ENCODE peak calls at places on chromosomes 16 and 17, in eight cellular contexts. Q, J, A, B, K, N, I and O are unnamed samples. For H3K9me3 and H3K36me3, the result is how much of the 10 kb centered on the place peaks cover.

GRCh38 chr17:39239640-39240314 is 14.0 kb upstream of the STAC2 start:
- DNase-seq in Q (no peak), J (peak), A (no peak), B (no peak), K (peak), N (no peak), I (no peak), O (no peak)

GRCh38 chr16:2586241-2586640 is 48.4 kb downstream of the PDPK1 start:
- DNase-seq in Q (no peak), J (peak), A (peak), B (peak), K (no peak), N (no peak), I (no peak), O (no peak)

GRCh38 chr17:80432350-80432955 is 17.5 kb downstream of the ENDOV start:
- DNase-seq in Q (no peak), J (no peak), A (no peak), B (peak), K (no peak), N (no peak), I (no peak), O (no peak)

GRCh38 chr16:10180771-10181163 is 1.5 kb downstream of the GRIN2A start:
- DNase-seq in Q (no peak), J (peak), A (no peak), B (peak), K (no peak), N (peak), I (peak), O (no peak)

GRCh38 chr17:74430706-74431567 is 951 bp upstream of the GPRC5C start:
- DNase-seq in Q (peak), J (peak), A (peak), B (peak), K (peak), N (peak), I (peak), O (peak)

GRCh38 chr16:12639044-12639443 is 164.6 kb downstream of the CPPED1 start:
- DNase-seq in Q (no peak), J (no peak), A (no peak), B (no peak), K (no peak), N (no peak), I (no peak), O (peak)

GRCh38 chr16:89027281-89027680 is 50.3 kb upstream of the CBFA2T3 start:
- DNase-seq in Q (no peak), J (no peak), A (no peak), B (no peak), K (no peak), N (no peak), I (no peak), O (no peak)

GRCh38 chr17:28252436-28252835 is 66.6 kb upstream of the TMEM97 start:
- DNase-seq in Q (no peak), J (no peak), A (no peak), B (no peak), K (no peak), N (no peak), I (no peak), O (peak)

GRCh38 chr17:72613411-72614292 is 478.8 kb downstream of the SLC39A11 start:
- DNase-seq in Q (no peak), J (no peak), A (no peak), B (no peak), K (no peak), N (no peak), I (no peak), O (peak)

GRCh38 chr16:47986031-47986430 is 169.8 kb downstream of the ABCC12 start:
- DNase-seq in Q (no peak), J (no peak), A (no peak), B (no peak), K (no peak), N (no peak), I (no peak), O (no peak)

GRCh38 chr17:160336-160735 is 21.1 kb downstream of the DOC2B start:
- DNase-seq in Q (no peak), J (no peak), A (no peak), B (no peak), K (no peak), N (no peak), I (no peak), O (no peak)

GRCh38 chr16:1037023-1037933 is 35.3 kb upstream of the SSTR5 start:
- DNase-seq in Q (no peak), J (no peak), A (no peak), B (no peak), K (no peak), N (no peak), I (no peak), O (peak)

GRCh38 chr17:58865301-58865700 is 109.6 kb downstream of the PPM1E start:
- DNase-seq in Q (no peak), J (no peak), A (no peak), B (no peak), K (no peak), N (no peak), I (no peak), O (no peak)

GRCh38 chr16:87404764-87405625 is 12.9 kb downstream of the MAP1LC3B start:
- DNase-seq in Q (no peak), J (no peak), A (peak), B (no peak), K (no peak), N (no peak), I (peak), O (no peak)

GRCh38 chr17:34547453-34548063 is 31.8 kb upstream of the TMEM132E start:
- DNase-seq in Q (no peak), J (no peak), A (no peak), B (no peak), K (no peak), N (no peak), I (no peak), O (no peak)

GRCh38 chr16:11084484-11085024 is 140.2 kb downstream of the CLEC16A start:
- DNase-seq in Q (no peak), J (no peak), A (no peak), B (no peak), K (peak), N (no peak), I (no peak), O (peak)

GRCh38 chr17:48153711-48154642 is 46.4 kb downstream of the SNX11 start:
- DNase-seq in Q (no peak), J (peak), A (no peak), B (no peak), K (peak), N (no peak), I (no peak), O (peak)

GRCh38 chr16:397736-398332 is 835 bp downstream of the NME4 start:
- DNase-seq in Q (peak), J (peak), A (peak), B (peak), K (peak), N (peak), I (peak), O (peak)

GRCh38 chr16:84821728-84822676 is 2.2 kb downstream of the CRISPLD2 start:
- DNase-seq in Q (no peak), J (no peak), A (no peak), B (no peak), K (no peak), N (peak), I (no peak), O (no peak)
- H3K4me3 ChIP-seq in Q (peak), J (no peak), A (peak), B (no peak), K (no peak), N (peak), I (peak), O (no peak)

DNA sequence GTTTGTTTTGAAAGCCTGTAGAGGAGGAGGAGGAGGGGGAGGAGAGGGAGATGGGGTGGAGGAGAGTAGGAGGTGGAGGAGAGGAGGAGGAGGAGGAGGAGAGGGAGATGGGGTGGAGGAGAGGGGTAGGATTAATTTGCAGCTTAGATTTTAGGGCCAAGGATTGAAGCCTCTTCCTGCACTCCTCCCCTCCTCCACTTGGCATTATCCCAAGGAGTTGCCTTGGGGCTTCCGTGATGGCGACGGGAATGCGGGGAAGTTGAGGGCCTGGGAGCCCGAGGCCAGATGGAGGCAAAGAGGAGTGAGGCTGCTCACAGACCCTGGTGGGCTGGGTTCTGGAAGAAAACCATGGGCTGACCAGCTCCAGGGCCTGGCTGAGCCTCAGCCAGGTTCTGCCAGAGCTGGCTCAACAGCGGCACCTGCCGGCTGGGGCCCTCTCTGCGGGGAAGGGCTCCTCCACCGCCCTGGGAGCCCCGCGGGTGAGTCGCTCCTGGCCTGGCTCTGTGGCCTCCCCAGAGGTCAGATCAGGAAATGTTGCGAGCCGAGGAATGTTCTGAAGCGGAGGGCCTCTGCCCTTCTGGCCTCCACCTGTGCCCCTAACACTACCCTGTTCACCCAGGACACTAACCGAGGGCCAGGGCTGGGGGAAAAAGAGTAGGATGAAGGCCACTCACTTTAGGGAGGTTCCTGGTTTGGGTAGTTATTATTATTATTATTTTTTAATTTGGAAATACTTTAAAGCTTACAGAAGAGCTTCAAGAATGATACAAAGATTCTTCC is 23.9 kb upstream of the FMNL1 start:
- DNase-seq in Q (peak), J (peak), A (peak), B (peak), K (peak), N (peak), I (peak), O (peak)
- H3K9me3 ChIP-seq in Q (under half), J (under half), A (under half), B (under half), K (under half), N (under half), I (under half), O (under half)

GRCh38 chr17:2965621-2966275 is 97.7 kb downstream of the OR1D5 start:
- DNase-seq in Q (no peak), J (no peak), A (no peak), B (no peak), K (peak), N (no peak), I (no peak), O (peak)

GRCh38 chr17:2963332-2964027 is 99.9 kb downstream of the OR1D5 start:
- DNase-seq in Q (no peak), J (no peak), A (no peak), B (no peak), K (no peak), N (no peak), I (no peak), O (no peak)

GRCh38 chr17:2964028-2964356 is 99.4 kb downstream of the OR1D5 start:
- DNase-seq in Q (no peak), J (no peak), A (no peak), B (no peak), K (no peak), N (no peak), I (no peak), O (no peak)

GRCh38 chr17:2964370-2964769 is 99.0 kb downstream of the OR1D5 start:
- DNase-seq in Q (no peak), J (no peak), A (no peak), B (no peak), K (no peak), N (no peak), I (no peak), O (no peak)

DNA sequence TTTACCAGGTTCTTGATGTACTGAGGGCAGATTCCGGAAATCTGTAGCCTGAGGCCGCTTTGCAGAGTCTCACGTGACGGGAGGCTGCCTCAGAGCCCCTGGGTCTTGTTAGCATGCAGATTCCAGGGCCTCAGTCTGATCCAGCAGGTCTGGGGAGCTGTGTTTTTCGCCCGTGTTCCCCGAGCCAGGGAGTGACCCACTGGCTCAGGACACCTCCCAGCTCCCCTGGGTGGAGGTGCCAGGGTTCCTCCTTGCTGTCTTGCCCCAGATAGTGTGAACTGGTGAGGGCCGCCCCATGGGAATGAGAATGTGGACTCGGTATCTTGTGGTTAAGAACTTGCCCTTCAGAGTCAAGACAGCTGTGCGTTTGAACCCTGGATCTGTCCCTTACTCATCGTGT is 98.6 kb downstream of the OR1D5 start:
- DNase-seq in Q (no peak), J (no peak), A (no peak), B (no peak), K (no peak), N (no peak), I (no peak), O (no peak)
- H3K36me3 ChIP-seq in Q (under half), J (under half), A (under half), B (under half), K (under half), N (under half), I (under half), O (under half)

DNA sequence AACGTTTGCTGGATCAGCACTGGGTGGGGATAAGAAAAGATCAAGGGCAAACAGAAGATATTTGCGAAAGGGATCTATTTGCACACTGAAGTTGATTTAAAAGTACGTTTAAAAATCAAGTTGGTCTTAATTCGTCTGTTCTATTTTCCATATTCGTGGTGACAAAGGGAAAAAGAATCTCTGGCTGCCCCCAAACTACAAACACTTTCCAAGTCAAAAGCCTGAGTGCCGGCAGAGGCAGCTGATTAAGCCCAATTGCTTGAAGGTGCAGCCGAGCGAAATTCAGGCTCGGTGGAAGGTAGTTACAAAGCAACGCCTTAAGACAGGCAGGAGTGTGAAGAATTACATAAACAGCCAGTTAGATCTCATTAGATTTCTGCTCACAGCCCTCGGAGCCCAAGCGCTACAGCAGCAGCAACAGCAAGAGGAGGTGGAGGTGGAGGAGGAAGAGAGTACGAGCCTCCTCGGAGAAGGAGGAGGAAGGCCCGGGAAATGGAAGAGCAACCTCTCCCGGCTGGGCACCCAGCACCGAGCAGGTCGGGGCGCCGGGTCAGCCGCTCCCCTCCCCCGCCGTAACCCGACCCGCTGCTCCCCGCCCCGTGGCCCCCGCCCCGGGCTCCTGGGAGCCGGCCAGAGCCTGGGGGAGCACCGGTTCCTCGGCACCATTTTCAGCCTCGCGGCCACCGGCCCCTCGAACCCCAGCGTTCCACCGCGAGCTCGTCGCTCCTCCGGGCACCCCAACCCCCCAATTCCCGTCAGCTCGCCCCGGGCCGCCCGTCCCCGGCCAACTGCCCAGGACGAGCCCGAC is 890 bp downstream of the TOB1 start:
- DNase-seq in Q (no peak), J (peak), A (peak), B (peak), K (peak), N (peak), I (peak), O (peak)
- H3K4me3 ChIP-seq in Q (peak), J (peak), A (peak), B (peak), K (peak), N (peak), I (peak), O (peak)

GRCh38 chr16:79434771-79435170 is 165.8 kb downstream of the MAF start:
- DNase-seq in Q (no peak), J (no peak), A (no peak), B (no peak), K (no peak), N (no peak), I (no peak), O (no peak)
- H3K9me3 ChIP-seq in Q (under half), J (under half), A (under half), B (under half), K (under half), N (under half), I (under half), O (under half)